ENCODE peak calls at places on chromosomes 1 and 21, in nine cellular contexts. One of them, this sample, is unnamed.

GRCh38 chr1:19814681-19815503 is at the start of gene RNF186:
- DNase-seq in MM.1S: peak
- DNase-seq in PC-3: peak
- DNase-seq in SK-N-SH: no peak
- DNase-seq in HCT116: no peak
- DNase-seq in GM23248: no peak
- DNase-seq in neural progenitor cell: no peak
- DNase-seq in OCI-LY7: peak
- DNase-seq in GM23338: no peak
- DNase-seq in this sample: peak

GRCh38 chr1:100265562-100265930 is 470 bp upstream of the RTCA start:
- DNase-seq in HCT116: peak
- DNase-seq in MM.1S: peak
- DNase-seq in SK-N-SH: no peak
- DNase-seq in neural progenitor cell: no peak
- DNase-seq in GM23248: peak
- DNase-seq in PC-3: peak
- DNase-seq in GM23338: peak
- DNase-seq in OCI-LY7: no peak
- DNase-seq in this sample: peak

GRCh38 chr21:46404306-46404705 is 54.4 kb upstream of the DIP2A start:
- DNase-seq in GM23338: no peak
- DNase-seq in HCT116: no peak
- DNase-seq in GM23248: no peak
- DNase-seq in MM.1S: no peak
- DNase-seq in PC-3: no peak
- DNase-seq in SK-N-SH: no peak
- DNase-seq in OCI-LY7: no peak
- DNase-seq in neural progenitor cell: no peak
- DNase-seq in this sample: no peak

GRCh38 chr1:222525956-222526355 is 21.9 kb downstream of the HHIPL2 start:
- DNase-seq in GM23338: no peak
- DNase-seq in SK-N-SH: no peak
- DNase-seq in HCT116: no peak
- DNase-seq in GM23248: no peak
- DNase-seq in PC-3: no peak
- DNase-seq in MM.1S: no peak
- DNase-seq in neural progenitor cell: no peak
- DNase-seq in OCI-LY7: no peak
- DNase-seq in this sample: no peak

GRCh38 chr1:109632671-109633346 is 13.2 kb downstream of the AMPD2 start:
- DNase-seq in HCT116: no peak
- DNase-seq in neural progenitor cell: peak
- DNase-seq in OCI-LY7: no peak
- DNase-seq in GM23248: no peak
- DNase-seq in PC-3: no peak
- DNase-seq in GM23338: no peak
- DNase-seq in SK-N-SH: peak
- DNase-seq in MM.1S: no peak
- DNase-seq in this sample: no peak

GRCh38 chr1:179709841-179710329 is 33.2 kb upstream of the FAM163A start:
- DNase-seq in HCT116: no peak
- DNase-seq in SK-N-SH: peak
- DNase-seq in OCI-LY7: peak
- DNase-seq in MM.1S: peak
- DNase-seq in GM23248: peak
- DNase-seq in PC-3: no peak
- DNase-seq in neural progenitor cell: no peak
- DNase-seq in GM23338: no peak
- DNase-seq in this sample: no peak

GRCh38 chr1:233020441-233020840 is 70.0 kb downstream of the NTPCR start:
- DNase-seq in OCI-LY7: no peak
- DNase-seq in GM23248: no peak
- DNase-seq in GM23338: no peak
- DNase-seq in SK-N-SH: no peak
- DNase-seq in HCT116: no peak
- DNase-seq in neural progenitor cell: peak
- DNase-seq in PC-3: no peak
- DNase-seq in MM.1S: no peak
- DNase-seq in this sample: no peak

GRCh38 chr1:116504308-116505156 is 66.3 kb downstream of the CD58 start:
- DNase-seq in PC-3: peak
- DNase-seq in SK-N-SH: no peak
- DNase-seq in OCI-LY7: peak
- DNase-seq in HCT116: no peak
- DNase-seq in MM.1S: peak
- DNase-seq in neural progenitor cell: no peak
- DNase-seq in GM23338: no peak
- DNase-seq in GM23248: peak
- DNase-seq in this sample: peak

GRCh38 chr1:67685558-67686271 is 714 bp downstream of the GADD45A start:
- DNase-seq in MM.1S: peak
- DNase-seq in OCI-LY7: peak
- DNase-seq in SK-N-SH: peak
- DNase-seq in HCT116: no peak
- DNase-seq in GM23338: peak
- DNase-seq in neural progenitor cell: peak
- DNase-seq in GM23248: peak
- DNase-seq in PC-3: peak
- DNase-seq in this sample: peak

GRCh38 chr1:115114308-115114707 is 25.0 kb upstream of the TSPAN2 start:
- DNase-seq in PC-3: peak
- DNase-seq in neural progenitor cell: no peak
- DNase-seq in MM.1S: peak
- DNase-seq in SK-N-SH: peak
- DNase-seq in GM23248: peak
- DNase-seq in HCT116: peak
- DNase-seq in OCI-LY7: no peak
- DNase-seq in GM23338: no peak
- DNase-seq in this sample: peak

GRCh38 chr1:171257207-171258052 is 9.1 kb downstream of the FMO1 start:
- DNase-seq in neural progenitor cell: no peak
- DNase-seq in MM.1S: peak
- DNase-seq in GM23338: no peak
- DNase-seq in HCT116: no peak
- DNase-seq in SK-N-SH: peak
- DNase-seq in OCI-LY7: no peak
- DNase-seq in PC-3: peak
- DNase-seq in GM23248: peak
- DNase-seq in this sample: peak

GRCh38 chr1:20184481-20184900 is 1.4 kb upstream of the UBXN10 start:
- DNase-seq in GM23248: no peak
- DNase-seq in PC-3: no peak
- DNase-seq in OCI-LY7: no peak
- DNase-seq in SK-N-SH: no peak
- DNase-seq in neural progenitor cell: no peak
- DNase-seq in HCT116: no peak
- DNase-seq in GM23338: peak
- DNase-seq in MM.1S: no peak
- DNase-seq in this sample: peak

DNA sequence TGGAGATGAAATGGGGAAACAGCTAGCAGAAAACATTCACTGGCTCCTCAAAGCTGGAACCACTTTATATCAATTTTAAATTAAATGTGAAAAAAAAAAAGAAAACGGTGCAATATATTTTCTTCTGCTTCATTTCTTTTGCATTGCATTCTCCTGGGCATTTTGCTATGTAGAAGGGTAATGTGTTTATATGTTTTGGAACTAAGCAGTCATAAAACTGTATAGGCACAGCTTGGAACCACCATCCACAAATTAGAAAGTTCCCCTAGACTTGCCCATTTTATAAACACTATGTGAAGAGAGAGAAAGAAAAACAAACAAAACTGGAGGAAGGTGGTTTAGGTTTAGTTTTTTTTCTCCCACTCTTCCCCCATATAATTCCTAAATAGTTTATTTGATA is 1054.7 kb downstream of the TTLL7 start:
- DNase-seq in GM23338: no peak
- DNase-seq in SK-N-SH: no peak
- DNase-seq in OCI-LY7: no peak
- DNase-seq in PC-3: no peak
- DNase-seq in MM.1S: no peak
- DNase-seq in GM23248: no peak
- DNase-seq in neural progenitor cell: no peak
- DNase-seq in HCT116: no peak
- DNase-seq in this sample: no peak
- TF ChIP-seq EZH2phosphoT487 in GM23338: no peak
- TF ChIP-seq EZH2phosphoT487 in SK-N-SH: no peak
- TF ChIP-seq EZH2phosphoT487 in OCI-LY7: no peak
- TF ChIP-seq EZH2phosphoT487 in PC-3: no peak
- TF ChIP-seq EZH2phosphoT487 in MM.1S: no peak
- TF ChIP-seq EZH2phosphoT487 in GM23248: no peak
- TF ChIP-seq EZH2phosphoT487 in neural progenitor cell: no peak
- TF ChIP-seq EZH2phosphoT487 in HCT116: no peak
- TF ChIP-seq EZH2phosphoT487 in this sample: no peak

GRCh38 chr1:198377702-198378101 is 162.8 kb downstream of the ATP6V1G3 start:
- DNase-seq in SK-N-SH: no peak
- DNase-seq in MM.1S: no peak
- DNase-seq in OCI-LY7: no peak
- DNase-seq in GM23248: no peak
- DNase-seq in PC-3: no peak
- DNase-seq in HCT116: no peak
- DNase-seq in neural progenitor cell: no peak
- DNase-seq in GM23338: no peak
- DNase-seq in this sample: no peak
- TF ChIP-seq EZH2phosphoT487 in SK-N-SH: no peak
- TF ChIP-seq EZH2phosphoT487 in MM.1S: no peak
- TF ChIP-seq EZH2phosphoT487 in OCI-LY7: no peak
- TF ChIP-seq EZH2phosphoT487 in GM23248: no peak
- TF ChIP-seq EZH2phosphoT487 in PC-3: no peak
- TF ChIP-seq EZH2phosphoT487 in HCT116: no peak
- TF ChIP-seq EZH2phosphoT487 in neural progenitor cell: no peak
- TF ChIP-seq EZH2phosphoT487 in GM23338: no peak
- TF ChIP-seq EZH2phosphoT487 in this sample: no peak

GRCh38 chr1:155085504-155086181 is 7.0 kb downstream of the EFNA3 start:
- DNase-seq in HCT116: no peak
- DNase-seq in neural progenitor cell: peak
- DNase-seq in GM23338: peak
- DNase-seq in PC-3: peak
- DNase-seq in MM.1S: peak
- DNase-seq in GM23248: peak
- DNase-seq in SK-N-SH: peak
- DNase-seq in OCI-LY7: peak
- DNase-seq in this sample: peak

GRCh38 chr1:155086182-155086741 is 7.6 kb downstream of the EFNA3 start:
- DNase-seq in PC-3: peak
- DNase-seq in neural progenitor cell: peak
- DNase-seq in SK-N-SH: peak
- DNase-seq in MM.1S: peak
- DNase-seq in HCT116: no peak
- DNase-seq in GM23248: peak
- DNase-seq in OCI-LY7: peak
- DNase-seq in GM23338: peak
- DNase-seq in this sample: peak

GRCh38 chr1:155083865-155084721 is 5.5 kb downstream of the EFNA3 start:
- DNase-seq in OCI-LY7: peak
- DNase-seq in PC-3: peak
- DNase-seq in GM23248: peak
- DNase-seq in SK-N-SH: peak
- DNase-seq in HCT116: no peak
- DNase-seq in GM23338: no peak
- DNase-seq in MM.1S: peak
- DNase-seq in neural progenitor cell: no peak
- DNase-seq in this sample: peak

GRCh38 chr1:155084722-155085503 is 6.3 kb downstream of the EFNA3 start:
- DNase-seq in MM.1S: peak
- DNase-seq in neural progenitor cell: peak
- DNase-seq in OCI-LY7: peak
- DNase-seq in GM23338: peak
- DNase-seq in GM23248: peak
- DNase-seq in HCT116: peak
- DNase-seq in SK-N-SH: peak
- DNase-seq in PC-3: peak
- DNase-seq in this sample: peak

DNA sequence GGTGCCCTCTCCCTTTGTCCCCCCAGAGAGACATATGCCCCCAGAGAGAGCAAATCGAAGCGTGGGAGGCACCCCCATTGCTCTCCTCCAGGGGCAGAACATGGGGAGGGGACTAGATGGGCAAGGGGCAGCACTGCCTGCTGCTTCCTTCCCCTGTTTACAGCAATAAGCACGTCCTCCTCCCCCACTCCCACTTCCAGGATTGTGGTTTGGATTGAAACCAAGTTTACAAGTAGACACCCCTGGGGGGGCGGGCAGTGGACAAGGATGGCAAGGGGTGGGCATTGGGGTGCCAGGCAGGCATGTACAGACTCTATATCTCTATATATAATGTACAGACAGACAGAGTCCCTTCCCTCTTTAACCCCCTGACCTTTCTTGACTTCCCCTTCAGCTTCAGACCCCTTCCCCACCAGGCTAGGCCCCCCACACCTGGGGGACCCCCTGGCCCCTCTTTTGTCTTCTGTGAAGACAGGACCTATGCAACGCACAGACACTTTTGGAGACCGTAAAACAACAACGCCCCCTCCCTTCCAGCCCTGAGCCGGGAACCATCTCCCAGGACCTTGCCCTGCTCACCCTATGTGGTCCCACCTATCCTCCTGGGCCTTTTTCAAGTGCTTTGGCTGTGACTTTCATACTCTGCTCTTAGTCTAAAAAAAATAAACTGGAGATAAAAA is 8.4 kb downstream of the EFNA3 start:
- DNase-seq in SK-N-SH: no peak
- DNase-seq in GM23338: peak
- DNase-seq in OCI-LY7: no peak
- DNase-seq in GM23248: no peak
- DNase-seq in neural progenitor cell: no peak
- DNase-seq in PC-3: no peak
- DNase-seq in MM.1S: no peak
- DNase-seq in HCT116: no peak
- DNase-seq in this sample: no peak
- TF ChIP-seq EZH2phosphoT487 in SK-N-SH: no peak
- TF ChIP-seq EZH2phosphoT487 in GM23338: no peak
- TF ChIP-seq EZH2phosphoT487 in OCI-LY7: no peak
- TF ChIP-seq EZH2phosphoT487 in GM23248: no peak
- TF ChIP-seq EZH2phosphoT487 in neural progenitor cell: no peak
- TF ChIP-seq EZH2phosphoT487 in PC-3: no peak
- TF ChIP-seq EZH2phosphoT487 in MM.1S: no peak
- TF ChIP-seq EZH2phosphoT487 in HCT116: no peak
- TF ChIP-seq EZH2phosphoT487 in this sample: no peak

DNA sequence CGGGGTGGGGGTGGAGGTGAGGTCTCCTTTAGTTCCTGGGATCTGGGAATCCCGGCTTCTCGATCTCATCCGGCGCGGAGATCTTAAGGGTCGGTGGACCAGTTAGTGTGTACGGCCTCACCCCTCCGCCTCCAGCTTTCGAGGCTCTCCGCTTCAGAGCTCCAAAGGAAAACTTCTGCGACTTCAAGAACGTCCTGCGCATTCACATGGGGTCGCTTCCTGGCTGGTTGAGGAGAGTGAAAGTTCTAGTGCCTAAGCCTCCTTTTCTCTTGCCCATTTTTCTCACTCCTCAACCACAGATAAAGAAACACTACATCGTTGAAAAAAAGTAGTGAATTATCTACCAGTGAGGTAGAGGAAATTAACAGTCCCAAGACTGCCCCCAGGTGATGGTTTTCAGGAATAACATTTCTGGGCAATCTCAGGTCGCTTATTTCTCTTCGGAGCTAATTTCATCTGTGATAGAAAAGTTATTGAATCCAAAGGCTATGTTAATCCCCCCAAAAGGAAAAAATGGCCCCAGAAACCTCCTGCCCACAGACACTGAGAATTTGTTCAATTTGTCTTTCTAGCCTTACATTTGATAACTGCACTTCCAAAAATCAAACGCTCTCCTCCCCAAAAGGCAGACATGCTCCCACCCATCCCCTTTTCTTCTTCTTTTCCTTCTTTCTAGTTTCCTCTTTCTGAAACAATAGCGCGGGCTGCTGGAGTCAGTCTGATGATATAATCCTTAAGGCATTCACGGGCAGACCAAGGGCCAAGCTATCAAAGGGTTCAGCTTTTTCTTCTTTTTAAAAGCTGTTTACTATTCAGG is 20.5 kb upstream of the TBX15 start:
- DNase-seq in OCI-LY7: peak
- DNase-seq in GM23248: peak
- DNase-seq in MM.1S: peak
- DNase-seq in SK-N-SH: peak
- DNase-seq in GM23338: peak
- DNase-seq in neural progenitor cell: peak
- DNase-seq in HCT116: peak
- DNase-seq in PC-3: peak
- DNase-seq in this sample: peak
- TF ChIP-seq EZH2phosphoT487 in OCI-LY7: no peak
- TF ChIP-seq EZH2phosphoT487 in GM23248: no peak
- TF ChIP-seq EZH2phosphoT487 in MM.1S: no peak
- TF ChIP-seq EZH2phosphoT487 in SK-N-SH: no peak
- TF ChIP-seq EZH2phosphoT487 in GM23338: peak
- TF ChIP-seq EZH2phosphoT487 in neural progenitor cell: no peak
- TF ChIP-seq EZH2phosphoT487 in HCT116: no peak
- TF ChIP-seq EZH2phosphoT487 in PC-3: no peak
- TF ChIP-seq EZH2phosphoT487 in this sample: no peak

This sample was measured in hepatocyte.